ENCODE peak calls at places on chromosome 12, in six cellular contexts. B, P, O, Z, I and L are unnamed samples.

GRCh38 chr12:62730649-62731377 is 204.1 kb downstream of the PPM1H start:
- DNase-seq in O (peak), P (peak), B (no peak), I (peak), Z (peak), L (no peak)

GRCh38 chr12:51293693-51294092 is 23.5 kb upstream of the SMAGP start:
- DNase-seq in B (no peak), I (no peak), P (peak), Z (no peak), O (no peak), L (no peak)

GRCh38 chr12:30985814-30986452 is 59.4 kb downstream of the TSPAN11 start:
- DNase-seq in I (peak), P (peak), Z (no peak), B (no peak), O (no peak), L (no peak)

GRCh38 chr12:25401547-25402345 is 151.0 kb upstream of the KRAS start:
- DNase-seq in I (no peak), Z (no peak), P (no peak), B (no peak), O (no peak), L (no peak)

GRCh38 chr12:1122803-1123202 is 131.8 kb downstream of the ERC1 start:
- DNase-seq in I (no peak), B (peak), Z (no peak), P (no peak), O (no peak), L (no peak)

GRCh38 chr12:107415066-107415465 is 270.5 kb upstream of the PWP1 start:
- DNase-seq in Z (peak), B (no peak), I (no peak), O (no peak), P (peak), L (no peak)

GRCh38 chr12:69388371-69388770 is 28.8 kb downstream of the YEATS4 start:
- DNase-seq in Z (no peak), I (peak), B (no peak), P (peak), O (no peak), L (no peak)

GRCh38 chr12:83784298-83784890 is 1097.7 kb downstream of the TMTC2 start:
- DNase-seq in B (no peak), P (peak), Z (no peak), I (no peak), O (no peak), L (no peak)

GRCh38 chr12:7433276-7433822 is 10.6 kb downstream of the CD163L1 start:
- DNase-seq in O (peak), Z (peak), I (no peak), B (no peak), P (peak), L (no peak)

GRCh38 chr12:127675936-127676335 is 591.0 kb upstream of the TMEM132C start:
- DNase-seq in Z (no peak), O (no peak), I (no peak), P (no peak), B (no peak), L (no peak)

GRCh38 chr12:95179011-95179410 is 38.3 kb downstream of the FGD6 start:
- DNase-seq in O (no peak), P (no peak), Z (no peak), B (no peak), I (no peak), L (no peak)

GRCh38 chr12:7122876-7123769 is 5.6 kb downstream of the RBP5 start:
- DNase-seq in B (no peak), P (no peak), I (no peak), O (no peak), Z (no peak), L (no peak)

GRCh38 chr12:20194171-20194570 is 174.2 kb upstream of the PDE3A start:
- DNase-seq in B (no peak), P (no peak), I (no peak), Z (peak), O (no peak), L (no peak)

GRCh38 chr12:12028668-12029402 is 41.9 kb upstream of the BCL2L14 start:
- DNase-seq in B (no peak), Z (no peak), O (no peak), I (no peak), P (no peak), L (no peak)

GRCh38 chr12:52221912-52222457 is 11.1 kb upstream of the KRT7 start:
- DNase-seq in Z (no peak), B (no peak), I (peak), O (peak), P (peak), L (peak)

GRCh38 chr12:38053655-38054464 is 262.7 kb upstream of the ALG10B start:
- DNase-seq in O (no peak), B (no peak), P (peak), I (peak), Z (no peak), L (no peak)

GRCh38 chr12:14211829-14212455 is 153.5 kb upstream of the ATF7IP start:
- DNase-seq in B (no peak), I (no peak), Z (no peak), P (no peak), O (no peak), L (no peak)

GRCh38 chr12:25655702-25656101 is 102.6 kb upstream of the LMNTD1 start:
- DNase-seq in O (no peak), I (no peak), P (peak), B (no peak), Z (no peak), L (no peak)

GRCh38 chr12:68081561-68081960 is 78.0 kb downstream of the IFNG start:
- DNase-seq in O (no peak), B (no peak), P (no peak), Z (no peak), I (no peak), L (no peak)